ENCODE peak calls at places on chromosomes 7 and 10, in four cellular contexts. O is thyroid gland, Y is suprapubic skin, K is adrenal gland. A is an unnamed sample.

GRCh38 chr10:8238989-8239388 is 184.5 kb downstream of the GATA3 start:
- DNase-seq in O (no peak), Y (no peak), K (no peak), A (no peak)

GRCh38 chr10:68327889-68328786 is 3.7 kb upstream of the HNRNPH3 start:
- DNase-seq in O (no peak), Y (no peak), K (peak), A (peak)

GRCh38 chr7:15602236-15602635 is 40.4 kb upstream of the AGMO start:
- DNase-seq in O (no peak), Y (no peak), K (no peak), A (no peak)

GRCh38 chr7:143279186-143280098 is 5.3 kb upstream of the TMEM139 start:
- DNase-seq in K (no peak), O (no peak), Y (no peak), A (peak)

GRCh38 chr10:114603943-114604342 is 54.1 kb downstream of the ABLIM1 start:
- DNase-seq in Y (no peak), K (peak), O (no peak), A (no peak)

GRCh38 chr7:101258243-101258731 is 13.4 kb upstream of the FIS1 start:
- DNase-seq in Y (no peak), O (no peak), K (no peak), A (no peak)

GRCh38 chr7:23284861-23285260 is 14.3 kb upstream of the MALSU1 start:
- DNase-seq in K (no peak), Y (no peak), O (no peak), A (no peak)

GRCh38 chr10:61642692-61643091 is 20.0 kb upstream of the CABCOCO1 start:
- DNase-seq in O (no peak), K (no peak), Y (no peak), A (no peak)

GRCh38 chr10:130689743-130690626 is 553.8 kb downstream of the GLRX3 start:
- DNase-seq in K (no peak), O (no peak), Y (no peak), A (no peak)

GRCh38 chr10:88347597-88348304 is 235.4 kb downstream of the RNLS start:
- DNase-seq in Y (no peak), O (no peak), K (no peak), A (no peak)

GRCh38 chr7:45033931-45034290 is 33.9 kb downstream of the CCM2 start:
- DNase-seq in O (no peak), K (peak), Y (no peak), A (no peak)

GRCh38 chr7:70631732-70632131 is 500.2 kb upstream of the GALNT17 start:
- DNase-seq in Y (no peak), O (no peak), K (no peak), A (no peak)

DNA sequence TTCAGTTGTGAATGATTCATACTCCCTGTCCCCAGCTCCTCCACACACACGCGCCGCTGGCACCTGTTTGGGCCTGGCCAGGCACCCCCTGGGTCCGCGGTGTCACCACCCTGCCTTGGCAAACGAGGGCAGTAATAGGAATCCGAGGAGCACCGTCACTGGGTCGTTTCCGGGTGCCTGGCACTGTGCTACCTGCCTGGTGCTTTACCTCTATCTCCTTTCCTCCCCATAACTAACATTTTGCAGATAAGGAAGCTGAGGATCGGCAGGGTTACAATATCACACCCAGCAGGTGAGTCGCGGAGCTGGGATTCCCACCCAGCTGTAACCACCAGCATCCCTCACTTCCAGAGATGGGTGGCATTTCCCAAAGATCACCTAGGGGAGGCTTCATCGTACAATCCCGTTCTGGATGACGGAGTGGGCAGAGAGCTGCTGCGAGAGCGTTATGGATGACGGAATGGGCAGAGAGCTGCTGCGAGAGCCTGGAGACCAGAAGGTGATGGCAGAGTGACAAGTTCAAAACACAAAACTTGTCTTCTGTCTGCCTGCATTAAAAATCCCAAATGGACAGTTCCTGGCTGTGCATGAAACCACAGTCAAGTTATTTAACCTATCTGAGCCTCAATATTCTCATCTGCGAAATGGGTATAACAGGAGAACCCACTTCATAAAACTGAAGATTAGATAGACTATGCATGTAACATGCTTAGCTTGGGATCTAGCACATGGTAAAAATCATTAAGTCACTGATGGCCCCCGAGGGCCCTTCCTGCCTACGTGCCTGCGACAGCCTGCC is 1.1 kb upstream of the HSPA12A start:
- DNase-seq in K (no peak), Y (no peak), O (no peak), A (peak)
- TF ChIP-seq POLR2A in K (no peak), Y (no peak), O (no peak), A (no peak)

DNA sequence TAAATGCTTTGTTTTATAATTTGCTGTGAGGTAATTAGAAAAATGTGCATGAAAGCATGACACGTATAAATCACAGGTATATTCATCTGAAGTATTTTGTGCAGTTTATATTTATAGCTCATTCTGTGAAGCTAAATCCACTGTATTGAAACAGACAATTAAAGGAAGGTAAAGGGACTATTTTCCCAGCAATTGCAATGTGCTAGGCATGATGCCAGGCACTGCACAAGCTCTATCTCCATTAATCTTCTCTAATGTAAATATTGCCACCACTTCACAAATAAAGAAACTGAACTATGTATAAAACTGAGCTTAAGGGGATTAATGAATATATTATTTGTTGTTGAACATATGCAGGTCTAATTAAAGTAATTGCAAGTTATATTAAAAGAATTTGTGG is 1012.5 kb downstream of the NRG3 start:
- DNase-seq in O (no peak), Y (no peak), K (no peak), A (no peak)
- TF ChIP-seq POLR2A in O (no peak), Y (no peak), K (no peak), A (no peak)

GRCh38 chr10:132537713-132538020 is at the start of gene INPP5A:
- DNase-seq in O (no peak), K (no peak), Y (no peak), A (no peak)
- TF ChIP-seq POLR2A in O (no peak), K (peak), Y (peak), A (peak)

GRCh38 chr10:3471927-3472704 is 299.5 kb upstream of the PITRM1 start:
- DNase-seq in O (no peak), K (no peak), Y (no peak), A (no peak)
- TF ChIP-seq POLR2A in O (no peak), K (no peak), Y (no peak), A (no peak)

A was measured in H54.